ENCODE peak calls at places on chromosomes 4 and X, in seven cellular contexts. E is PC-3, X is GM23338, O is GM23248, Y is MM.1S, W is hepatocyte, I is HCT116. M is an unnamed sample. For H3K4me1, the result is how much of the 10 kb centered on the place peaks cover.

GRCh38 chrX:21961142-21961541 is 20.6 kb downstream of the SMS start:
- DNase-seq in I (no peak), Y (no peak), W (no peak), O (peak), E (no peak), X (no peak), M (no peak)

GRCh38 chrX:6526564-6526963 is 8.4 kb downstream of the VCX3A start:
- DNase-seq in X (no peak), E (no peak), Y (no peak), O (no peak), I (no peak), W (no peak), M (no peak)

GRCh38 chrX:24702362-24703184 is 8.9 kb downstream of the POLA1 start:
- DNase-seq in O (no peak), W (no peak), E (no peak), I (no peak), Y (peak), X (no peak), M (no peak)

GRCh38 chrX:126770179-126770578 is 49.4 kb upstream of the PRR32 start:
- DNase-seq in E (peak), X (peak), Y (peak), O (peak), I (no peak), W (peak), M (peak)

GRCh38 chr4:48223633-48224295 is 45.9 kb downstream of the TEC start:
- DNase-seq in X (no peak), O (no peak), I (peak), W (no peak), Y (no peak), E (peak), M (no peak)

GRCh38 chrX:40091691-40092421 is 5.9 kb downstream of the BCOR start:
- DNase-seq in I (no peak), W (no peak), E (no peak), O (no peak), X (no peak), Y (no peak), M (peak)

GRCh38 chrX:119503484-119503861 is 35.2 kb downstream of the SLC25A5 start:
- DNase-seq in I (no peak), W (peak), X (no peak), Y (no peak), E (peak), O (peak), M (no peak)

GRCh38 chr4:8039290-8039689 is 99.6 kb upstream of the AFAP1 start:
- DNase-seq in I (no peak), O (peak), W (no peak), X (peak), E (no peak), Y (no peak), M (peak)

GRCh38 chr4:609400-610050 is 15.8 kb upstream of the PDE6B start:
- DNase-seq in Y (no peak), E (no peak), X (no peak), I (no peak), W (no peak), O (no peak), M (no peak)

GRCh38 chrX:115889121-115889890 is 281.2 kb upstream of the AGTR2 start:
- DNase-seq in I (no peak), X (no peak), E (no peak), Y (no peak), W (no peak), O (no peak), M (no peak)

GRCh38 chrX:154322890-154323289 is 27.3 kb downstream of the TKTL1 start:
- DNase-seq in Y (no peak), X (no peak), O (no peak), E (no peak), W (no peak), I (no peak), M (no peak)

GRCh38 chr4:176359590-176359989 is 39.8 kb downstream of the SPCS3 start:
- DNase-seq in E (no peak), Y (no peak), I (no peak), O (peak), X (no peak), W (no peak), M (no peak)

GRCh38 chr4:73573794-73574528 is 46.3 kb downstream of the RASSF6 start:
- DNase-seq in I (peak), W (peak), O (peak), X (peak), E (peak), Y (peak), M (peak)

GRCh38 chr4:110309686-110310085 is 111.3 kb upstream of the ELOVL6 start:
- DNase-seq in E (no peak), W (peak), I (no peak), O (peak), Y (no peak), X (no peak), M (no peak)

GRCh38 chrX:11704725-11705495 is 39.2 kb upstream of the ARHGAP6 start:
- DNase-seq in E (no peak), Y (no peak), X (peak), W (no peak), O (no peak), I (no peak), M (no peak)

GRCh38 chrX:82141942-82142341 is 940.0 kb downstream of the SH3BGRL start:
- DNase-seq in Y (peak), E (no peak), X (no peak), O (no peak), W (no peak), I (no peak), M (no peak)

GRCh38 chr4:58658701-58659100 is 1548.5 kb upstream of the IGFBP7 start:
- DNase-seq in E (no peak), X (no peak), W (no peak), I (no peak), O (no peak), Y (no peak), M (no peak)

GRCh38 chr4:120318447-120318846 is 251.8 kb upstream of the MAD2L1 start:
- DNase-seq in X (no peak), Y (no peak), O (no peak), W (no peak), E (no peak), I (no peak), M (peak)

GRCh38 chrX:19443886-19444530 is 71.3 kb downstream of the MAP3K15 start:
- DNase-seq in O (no peak), E (no peak), I (no peak), Y (no peak), W (no peak), X (no peak), M (no peak)

GRCh38 chrX:34437586-34437985 is 219.5 kb downstream of the TMEM47 start:
- DNase-seq in E (no peak), I (no peak), W (no peak), O (no peak), Y (no peak), X (no peak), M (peak)

GRCh38 chr4:113384600-113384999 is 335.1 kb downstream of the ANK2 start:
- DNase-seq in E (peak), O (peak), Y (no peak), I (peak), W (no peak), X (no peak), M (no peak)

GRCh38 chr4:170242471-170242870 is 152.7 kb upstream of the AADAT start:
- DNase-seq in O (peak), X (no peak), Y (no peak), I (no peak), E (no peak), W (no peak), M (no peak)

GRCh38 chrX:149280011-149280410 is 225.1 kb downstream of the IDS start:
- DNase-seq in I (no peak), W (no peak), E (no peak), O (no peak), X (no peak), Y (no peak), M (no peak)

GRCh38 chrX:149286940-149287349 is 218.2 kb downstream of the IDS start:
- DNase-seq in X (peak), I (peak), E (peak), W (peak), Y (peak), O (peak), M (peak)

GRCh38 chrX:149282909-149283308 is 222.2 kb downstream of the IDS start:
- DNase-seq in E (no peak), Y (no peak), O (no peak), W (no peak), X (no peak), I (no peak), M (no peak)

GRCh38 chrX:149284616-149285015 is 220.5 kb downstream of the IDS start:
- DNase-seq in Y (no peak), I (no peak), E (no peak), W (no peak), X (no peak), O (no peak), M (no peak)

GRCh38 chrX:149283853-149284252 is 221.3 kb downstream of the IDS start:
- DNase-seq in Y (no peak), E (no peak), W (no peak), X (no peak), O (no peak), I (no peak), M (no peak)
- TF ChIP-seq EZH2 in Y (no peak), E (no peak), W (no peak), X (no peak), O (no peak), I (no peak), M (no peak)

DNA sequence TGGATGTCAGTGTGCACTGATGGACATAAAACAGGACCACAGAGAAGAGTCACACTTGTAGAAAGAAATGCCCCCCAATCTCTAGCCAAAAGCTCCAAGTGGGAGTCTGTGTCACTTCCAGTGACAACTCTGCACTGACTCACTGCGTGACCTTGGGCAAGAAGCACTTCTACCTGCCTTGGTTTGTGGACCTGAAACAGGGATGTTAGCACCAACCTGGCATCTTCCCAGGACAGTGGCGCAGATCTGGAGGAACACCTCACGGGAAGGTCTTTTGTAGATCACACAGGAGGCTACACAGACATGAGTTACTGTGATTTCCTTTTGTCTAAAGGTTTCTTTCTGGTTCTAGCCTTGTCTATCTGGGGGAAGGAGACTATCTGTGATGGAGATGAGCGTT is 80.5 kb upstream of the DHRSX start:
- DNase-seq in E (no peak), W (no peak), O (no peak), Y (no peak), X (no peak), I (no peak), M (no peak)
- TF ChIP-seq EZH2phosphoT487 in E (no peak), W (no peak), O (no peak), Y (no peak), X (no peak), I (no peak), M (no peak)

GRCh38 chr4:86942185-86942666 is 7.4 kb downstream of the AFF1 start:
- DNase-seq in I (no peak), O (peak), Y (no peak), E (peak), X (no peak), W (peak), M (no peak)
- H3K4me1 ChIP-seq in I (under half), O (under half), Y (half or more), E (under half), X (half or more), W (under half), M (under half)

GRCh38 chr4:144463896-144464295 is 182.1 kb upstream of the HHIP start:
- DNase-seq in O (no peak), X (no peak), E (no peak), I (no peak), W (no peak), Y (no peak), M (no peak)
- TF ChIP-seq EZH2 in O (no peak), X (no peak), E (no peak), I (no peak), W (no peak), Y (no peak), M (no peak)

GRCh38 chr4:161856711-161857326 is 307.0 kb downstream of the FSTL5 start:
- DNase-seq in W (no peak), Y (no peak), X (peak), I (no peak), O (no peak), E (no peak), M (no peak)
- TF ChIP-seq EZH2phosphoT487 in W (no peak), Y (no peak), X (no peak), I (no peak), O (no peak), E (no peak), M (no peak)

DNA sequence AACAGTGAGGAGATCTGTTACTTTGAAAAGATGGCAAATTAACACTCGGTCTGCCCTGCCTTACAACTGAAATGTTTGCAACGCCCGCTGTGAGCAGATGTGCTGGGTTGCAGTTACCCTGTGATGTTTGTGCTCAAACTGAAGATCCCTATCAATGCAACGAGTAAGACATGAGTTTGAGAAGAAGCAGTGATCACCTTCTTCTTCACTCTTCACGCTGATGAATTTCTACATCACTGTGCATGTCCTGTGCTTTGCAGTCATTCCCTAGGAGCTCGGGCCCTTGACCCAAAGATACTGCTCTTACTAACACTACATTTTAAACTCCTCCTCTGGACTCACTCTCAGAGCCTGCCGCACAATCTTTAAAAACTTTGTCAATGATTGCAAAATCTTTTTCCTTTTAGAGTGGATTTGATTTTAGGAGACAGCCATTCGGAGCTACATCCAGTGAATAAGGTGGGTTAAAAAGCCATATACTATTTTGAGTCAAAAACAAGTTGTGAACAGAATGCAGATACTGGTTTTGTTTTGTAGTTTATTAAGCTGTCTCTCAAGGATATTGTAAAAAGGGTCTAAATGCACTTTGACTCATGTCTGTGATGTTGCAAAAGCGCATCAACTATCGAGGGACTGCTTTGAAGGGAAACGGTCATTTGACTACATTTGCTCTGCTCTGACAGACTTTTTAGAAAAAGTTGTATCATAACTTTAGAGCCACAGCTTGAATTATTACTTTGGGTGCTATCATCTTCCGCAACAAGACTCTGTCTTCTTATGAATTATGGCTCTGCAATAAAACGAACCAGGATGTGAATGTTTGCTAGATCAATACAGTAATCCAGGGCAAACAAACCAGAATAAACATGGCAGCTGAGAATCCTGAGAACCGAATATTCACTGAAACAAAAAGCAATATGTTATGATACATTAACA is 5.7 kb upstream of the RHOH start:
- DNase-seq in Y (peak), O (no peak), W (peak), E (peak), X (no peak), I (no peak), M (no peak)
- H3K4me1 ChIP-seq in Y (under half), O (under half), W (under half), E (under half), X (under half), I (under half), M (under half)

GRCh38 chrX:9293051-9293496 is 171.8 kb upstream of the TBL1X start:
- DNase-seq in E (no peak), Y (no peak), I (no peak), O (no peak), W (no peak), X (peak), M (peak)
- TF ChIP-seq EZH2 in E (no peak), Y (no peak), I (no peak), O (no peak), W (no peak), X (no peak), M (no peak)

GRCh38 chr4:63784822-63785221 is 624.4 kb downstream of the TECRL start:
- DNase-seq in E (peak), X (no peak), O (no peak), W (no peak), Y (no peak), I (no peak), M (no peak)
- TF ChIP-seq EZH2phosphoT487 in E (no peak), X (no peak), O (no peak), W (no peak), Y (no peak), I (no peak), M (no peak)

M was measured in neural progenitor cell.